ENCODE peak calls at places on chromosomes 7 and 10, in seven cellular contexts. M is PC-3; I is endodermal cell; G is cardiac muscle cell; V is body of pancreas; Y is CD8-positive, alpha-beta T cell; X is A549. N is an unnamed sample.

GRCh38 chr10:3143366-3143765 is 29.2 kb downstream of the PITRM1 start:
- DNase-seq in M (no peak), I (no peak), G (no peak), V (no peak), Y (no peak), X (no peak), N (no peak)

GRCh38 chr7:98202367-98203195 is 8.7 kb upstream of the BHLHA15 start:
- DNase-seq in M (no peak), I (no peak), G (no peak), V (no peak), Y (peak), X (no peak), N (no peak)

GRCh38 chr10:75048669-75049098 is 62.8 kb upstream of the SAMD8 start:
- DNase-seq in M (no peak), I (peak), G (peak), V (no peak), Y (no peak), X (no peak), N (no peak)

GRCh38 chr10:74282853-74283205 is 131.8 kb downstream of the ADK start:
- DNase-seq in M (peak), I (no peak), G (peak), V (no peak), Y (no peak), X (peak), N (no peak)

GRCh38 chr7:100088621-100089457 is at the start of gene COPS6:
- DNase-seq in M (peak), I (peak), G (peak), V (peak), Y (peak), X (peak), N (peak)

GRCh38 chr7:50781371-50781770 is 1.3 kb downstream of the GRB10 start:
- DNase-seq in M (no peak), I (peak), G (no peak), V (peak), Y (no peak), X (no peak), N (peak)

GRCh38 chr7:138979226-138979979 is 1.8 kb downstream of the KIAA1549 start:
- DNase-seq in M (peak), I (peak), G (peak), V (peak), Y (no peak), X (peak), N (no peak)

GRCh38 chr10:103640436-103641181 is 147.1 kb downstream of the NEURL1 start:
- DNase-seq in M (no peak), I (no peak), G (peak), V (no peak), Y (no peak), X (no peak), N (no peak)

GRCh38 chr10:47383254-47384147 is 592 bp downstream of the ZNF488 start:
- DNase-seq in M (no peak), I (peak), G (no peak), V (no peak), Y (no peak), X (no peak), N (peak)

GRCh38 chr10:110671788-110672579 is 27.8 kb downstream of the RBM20 start:
- DNase-seq in M (peak), I (peak), G (peak), V (peak), Y (peak), X (peak), N (peak)

GRCh38 chr7:123966936-123967335 is 41.9 kb downstream of the SPAM1 start:
- DNase-seq in M (no peak), I (no peak), G (peak), V (no peak), Y (no peak), X (no peak), N (peak)

GRCh38 chr7:26153823-26154783 is 2.1 kb downstream of the NFE2L3 start:
- DNase-seq in M (peak), I (peak), G (peak), V (peak), Y (no peak), X (no peak), N (no peak)

GRCh38 chr10:125057158-125058001 is 103.0 kb downstream of the CTBP2 start:
- DNase-seq in M (no peak), I (no peak), G (peak), V (no peak), Y (no peak), X (no peak), N (peak)

GRCh38 chr7:4851459-4852422 is 10.1 kb downstream of the PAPOLB start:
- DNase-seq in M (peak), I (no peak), G (no peak), V (no peak), Y (no peak), X (no peak), N (no peak)

GRCh38 chr7:158097511-158098124 is 490.0 kb downstream of the PTPRN2 start:
- DNase-seq in M (no peak), I (peak), G (no peak), V (no peak), Y (no peak), X (no peak), N (no peak)

GRCh38 chr7:91112902-91113321 is 151.3 kb upstream of the FZD1 start:
- DNase-seq in M (no peak), I (no peak), G (peak), V (no peak), Y (no peak), X (no peak), N (no peak)

GRCh38 chr10:126902157-126902556 is 3.1 kb upstream of the DOCK1 start:
- DNase-seq in M (peak), I (no peak), G (peak), V (no peak), Y (no peak), X (peak), N (no peak)

GRCh38 chr7:140287988-140288387 is 110.3 kb downstream of the SLC37A3 start:
- DNase-seq in M (no peak), I (no peak), G (no peak), V (no peak), Y (no peak), X (no peak), N (no peak)

GRCh38 chr7:109003742-109004141 is 434.1 kb downstream of the DNAJB9 start:
- DNase-seq in M (no peak), I (no peak), G (peak), V (no peak), Y (no peak), X (no peak), N (no peak)

GRCh38 chr7:93906267-93906666 is at the start of gene GNGT1:
- DNase-seq in M (no peak), I (no peak), G (no peak), V (no peak), Y (no peak), X (no peak), N (no peak)

GRCh38 chr7:97770845-97771244 is 39.0 kb downstream of the TAC1 start:
- DNase-seq in M (peak), I (no peak), G (no peak), V (no peak), Y (no peak), X (peak), N (no peak)

GRCh38 chr10:103847909-103848468 is 7.4 kb downstream of the SH3PXD2A start:
- DNase-seq in M (no peak), I (peak), G (no peak), V (no peak), Y (no peak), X (no peak), N (peak)

GRCh38 chr7:143901360-143901709 is 641 bp downstream of the TCAF1 start:
- DNase-seq in M (no peak), I (peak), G (peak), V (peak), Y (no peak), X (no peak), N (no peak)

GRCh38 chr10:116713846-116714245 is 28.5 kb downstream of the HSPA12A start:
- DNase-seq in M (no peak), I (no peak), G (no peak), V (no peak), Y (no peak), X (no peak), N (no peak)

GRCh38 chr7:87435546-87435945 is 39.9 kb downstream of the ABCB4 start:
- DNase-seq in M (peak), I (no peak), G (peak), V (no peak), Y (no peak), X (no peak), N (no peak)

GRCh38 chr10:76649723-76650127 is 987.9 kb downstream of the KCNMA1 start:
- DNase-seq in M (peak), I (no peak), G (peak), V (peak), Y (no peak), X (peak), N (no peak)

GRCh38 chr7:155170331-155170730 is 100.2 kb downstream of the HTR5A start:
- DNase-seq in M (no peak), I (no peak), G (no peak), V (no peak), Y (no peak), X (no peak), N (no peak)

GRCh38 chr10:79552143-79552542 is 8.1 kb downstream of the SFTPA2 start:
- DNase-seq in M (no peak), I (no peak), G (no peak), V (no peak), Y (no peak), X (no peak), N (peak)

GRCh38 chr10:70773461-70773860 is 11.7 kb downstream of the TBATA start:
- DNase-seq in M (no peak), I (no peak), G (no peak), V (no peak), Y (no peak), X (no peak), N (no peak)

GRCh38 chr10:43212043-43212721 is 54.7 kb downstream of the RASGEF1A start:
- DNase-seq in M (no peak), I (no peak), G (no peak), V (no peak), Y (no peak), X (no peak), N (no peak)

GRCh38 chr10:1183033-1183396 is 126.8 kb downstream of the WDR37 start:
- DNase-seq in M (no peak), I (no peak), G (no peak), V (no peak), Y (no peak), X (no peak), N (no peak)

GRCh38 chr7:134723904-134724303 is 55.5 kb upstream of the CALD1 start:
- DNase-seq in M (no peak), I (no peak), G (no peak), V (no peak), Y (no peak), X (no peak), N (no peak)

GRCh38 chr7:49580000-49580399 is 193.4 kb upstream of the VWC2 start:
- DNase-seq in M (no peak), I (peak), G (no peak), V (no peak), Y (no peak), X (no peak), N (peak)

GRCh38 chr10:95214793-95215192 is 20.8 kb downstream of the ACSM6 start:
- DNase-seq in M (peak), I (no peak), G (peak), V (no peak), Y (no peak), X (peak), N (no peak)

GRCh38 chr10:70693619-70694286 is 21.4 kb downstream of the ADAMTS14 start:
- DNase-seq in M (no peak), I (no peak), G (peak), V (peak), Y (no peak), X (no peak), N (no peak)

GRCh38 chr10:75377869-75378268 is 23.7 kb downstream of the ZNF503 start:
- DNase-seq in M (no peak), I (no peak), G (no peak), V (no peak), Y (no peak), X (no peak), N (no peak)

GRCh38 chr7:963236-964078 is 9.0 kb upstream of the ADAP1 start:
- DNase-seq in M (no peak), I (no peak), G (no peak), V (peak), Y (no peak), X (no peak), N (no peak)

GRCh38 chr10:92045641-92046106 is 122.1 kb downstream of the BTAF1 start:
- DNase-seq in M (no peak), I (peak), G (no peak), V (no peak), Y (no peak), X (no peak), N (no peak)

GRCh38 chr10:15585303-15585715 is 134.4 kb downstream of the ITGA8 start:
- DNase-seq in M (peak), I (peak), G (peak), V (peak), Y (no peak), X (peak), N (peak)

GRCh38 chr10:24209421-24209770 is 458 bp downstream of the KIAA1217 start:
- DNase-seq in M (peak), I (peak), G (peak), V (no peak), Y (no peak), X (no peak), N (peak)

GRCh38 chr10:24206334-24206733 is 2.6 kb upstream of the KIAA1217 start:
- DNase-seq in M (no peak), I (no peak), G (no peak), V (no peak), Y (no peak), X (no peak), N (no peak)

GRCh38 chr10:24206926-24207701 is 1.8 kb upstream of the KIAA1217 start:
- DNase-seq in M (no peak), I (peak), G (no peak), V (no peak), Y (no peak), X (no peak), N (no peak)

GRCh38 chr10:24208661-24209420 is at the start of gene KIAA1217:
- DNase-seq in M (peak), I (peak), G (peak), V (peak), Y (no peak), X (no peak), N (no peak)

GRCh38 chr10:24207781-24208611 is 942 bp upstream of the KIAA1217 start:
- DNase-seq in M (peak), I (peak), G (peak), V (peak), Y (no peak), X (peak), N (no peak)
- H3K27ac ChIP-seq in M (peak), I (peak), G (peak), V (peak), Y (no peak), X (no peak), N (no peak)

DNA sequence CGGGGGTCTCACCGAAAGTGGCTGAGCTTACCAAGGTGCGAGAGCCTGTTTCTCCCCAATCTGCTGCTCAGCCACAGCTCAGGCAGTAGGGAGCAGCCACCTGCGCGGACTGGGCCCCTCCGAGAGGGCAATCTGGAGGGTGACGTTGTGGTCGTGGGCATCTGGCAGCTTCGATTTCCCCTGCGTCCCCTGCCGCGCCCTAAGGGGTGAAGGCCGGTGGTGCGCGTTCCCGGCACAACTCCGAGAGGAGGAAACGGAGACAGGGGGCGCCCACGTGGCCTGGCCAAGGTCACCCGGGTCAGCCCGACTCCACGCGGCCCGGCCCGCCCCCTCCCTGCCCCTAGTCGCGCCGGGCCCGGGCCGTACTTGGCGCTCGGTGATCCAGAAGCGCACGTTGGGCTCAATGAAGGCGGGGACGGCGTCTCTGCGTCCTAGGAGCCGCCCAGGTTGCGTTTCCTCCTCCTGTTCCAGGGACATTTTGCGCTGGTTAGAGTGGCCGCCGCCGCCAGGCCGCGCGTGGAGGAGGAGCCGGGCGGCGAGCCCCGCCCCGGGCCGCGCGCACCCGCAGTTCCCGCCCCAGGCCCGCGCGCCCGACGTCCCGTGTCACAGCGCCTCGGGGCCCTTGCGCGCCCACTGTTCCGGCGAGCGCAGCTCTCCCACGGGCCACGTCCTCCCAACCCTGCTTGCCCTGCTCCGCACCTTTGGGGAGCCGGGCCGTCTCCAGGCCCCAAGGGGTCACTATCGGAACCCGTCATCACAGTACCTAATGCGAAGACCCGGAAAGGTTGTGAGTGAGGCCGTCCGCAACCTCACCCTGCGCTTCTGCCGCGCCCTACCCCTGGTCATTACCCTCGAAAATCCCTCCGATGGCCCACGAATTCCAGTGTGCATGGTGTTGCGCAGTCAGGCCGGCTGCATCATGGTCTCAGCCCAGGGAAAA is at the start of gene SFXN4:
- DNase-seq in M (peak), I (peak), G (peak), V (peak), Y (peak), X (peak), N (peak)
- H3K4me3 ChIP-seq in M (peak), I (peak), G (peak), V (peak), Y (peak), X (peak), N (peak)

DNA sequence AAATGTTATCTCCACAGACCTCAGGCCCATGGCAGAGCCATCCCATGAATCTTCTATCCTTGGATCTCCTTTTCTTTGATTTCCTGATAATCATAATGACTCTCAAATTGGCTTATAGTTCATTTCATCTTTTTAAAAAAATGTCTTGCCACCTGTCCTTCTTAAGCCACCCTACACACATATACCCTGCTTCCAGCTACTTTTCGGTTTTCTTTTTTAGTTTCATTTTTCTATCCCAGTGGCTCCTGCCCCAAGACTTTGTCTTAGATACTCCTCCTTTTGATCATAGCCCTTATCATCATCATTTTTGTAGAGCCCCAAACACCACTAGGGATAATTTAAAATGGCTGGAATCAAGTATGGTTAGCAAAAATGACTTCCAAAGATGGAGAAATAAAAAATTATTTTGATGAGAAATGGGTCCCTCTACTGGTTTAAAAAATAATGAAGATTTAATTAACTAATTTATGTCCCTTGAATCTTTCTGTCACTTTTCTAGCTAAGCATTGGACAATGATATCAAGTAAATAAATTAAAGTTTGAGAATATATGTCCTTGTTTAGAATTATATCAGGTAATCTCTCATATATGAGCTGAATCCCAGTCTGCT is 277.3 kb upstream of the SEMA3D start:
- DNase-seq in M (peak), I (no peak), G (peak), V (no peak), Y (no peak), X (no peak), N (no peak)
- TF ChIP-seq CTCF in M (peak), I (peak), G (peak), V (no peak), Y (no peak), X (peak), N (no peak)

GRCh38 chr10:59018977-59019376 is 157.5 kb upstream of the PHYHIPL start:
- DNase-seq in M (no peak), I (no peak), G (no peak), V (no peak), Y (no peak), X (no peak), N (no peak)
- H3K27ac ChIP-seq in M (no peak), I (no peak), G (no peak), V (no peak), Y (no peak), X (no peak), N (no peak)

GRCh38 chr7:88442417-88442816 is 135.7 kb upstream of the STEAP4 start:
- DNase-seq in M (no peak), I (no peak), G (no peak), V (no peak), Y (no peak), X (no peak), N (no peak)
- H3K4me3 ChIP-seq in M (no peak), I (no peak), G (no peak), V (no peak), Y (no peak), X (no peak), N (no peak)

DNA sequence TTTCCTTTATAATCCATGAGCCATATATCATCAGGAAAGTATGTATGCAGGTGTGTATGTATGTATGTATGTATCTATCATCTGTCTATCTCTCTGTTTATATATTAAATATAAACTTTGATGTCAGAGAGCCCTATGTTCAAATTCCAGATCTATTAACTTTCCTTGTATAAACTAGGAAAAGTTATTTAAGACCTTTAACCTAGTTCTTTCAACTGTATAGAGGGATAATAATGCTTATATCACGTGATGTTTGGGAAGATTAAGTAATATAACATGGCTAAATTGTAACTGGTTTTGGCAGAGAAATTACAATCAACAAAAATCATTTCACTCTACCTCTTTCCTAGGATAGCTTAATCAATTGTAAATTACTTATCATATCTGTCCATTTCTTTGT is 628.3 kb upstream of the IGFBP3 start:
- DNase-seq in M (no peak), I (no peak), G (no peak), V (no peak), Y (no peak), X (no peak), N (no peak)
- TF ChIP-seq CTCF in M (no peak), I (no peak), G (no peak), V (no peak), Y (no peak), X (no peak), N (no peak)

GRCh38 chr7:69738396-69738889 is 140.2 kb downstream of the AUTS2 start:
- DNase-seq in M (no peak), I (no peak), G (peak), V (peak), Y (no peak), X (peak), N (peak)
- H3K27ac ChIP-seq in M (no peak), I (peak), G (peak), V (no peak), Y (no peak), X (no peak), N (no peak)

GRCh38 chr10:5595591-5596590 is 70.5 kb downstream of the ASB13 start:
- DNase-seq in M (peak), I (no peak), G (peak), V (no peak), Y (no peak), X (peak), N (no peak)
- H3K4me3 ChIP-seq in M (peak), I (no peak), G (no peak), V (no peak), Y (no peak), X (no peak), N (no peak)

N was measured in WERI-Rb-1.